ENCODE peak calls at places on chromosomes 16 and 17, in six cellular contexts. Z, R, T, W, S and Y are unnamed samples.

GRCh38 chr17:237406-237955 is 56.0 kb upstream of the DOC2B start:
- DNase-seq in Z (no peak), R (peak), T (no peak), W (no peak), S (no peak), Y (no peak)

GRCh38 chr17:30263552-30264333 is 28.0 kb downstream of the BLMH start:
- DNase-seq in Z (peak), R (no peak), T (no peak), W (no peak), S (peak), Y (peak)

GRCh38 chr16:24018485-24018884 is 182.7 kb downstream of the PRKCB start:
- DNase-seq in Z (no peak), R (peak), T (no peak), W (no peak), S (no peak), Y (no peak)

GRCh38 chr16:19338335-19338734 is 52.8 kb downstream of the CLEC19A start:
- DNase-seq in Z (no peak), R (no peak), T (no peak), W (no peak), S (no peak), Y (no peak)

GRCh38 chr16:29903579-29903978 is 3.3 kb downstream of the ASPHD1 start:
- DNase-seq in Z (no peak), R (no peak), T (no peak), W (no peak), S (no peak), Y (no peak)

GRCh38 chr16:10729649-10730048 is 14.0 kb upstream of the NUBP1 start:
- DNase-seq in Z (peak), R (peak), T (no peak), W (no peak), S (peak), Y (peak)

GRCh38 chr17:76968707-76969597 is 100.7 kb downstream of the MGAT5B start:
- DNase-seq in Z (peak), R (no peak), T (no peak), W (peak), S (peak), Y (peak)

GRCh38 chr16:15907863-15908478 is 19.6 kb upstream of the CEP20 start:
- DNase-seq in Z (peak), R (no peak), T (no peak), W (peak), S (no peak), Y (peak)

GRCh38 chr16:12529582-12529981 is 274.1 kb downstream of the CPPED1 start:
- DNase-seq in Z (no peak), R (no peak), T (no peak), W (no peak), S (no peak), Y (no peak)

GRCh38 chr17:11852911-11853310 is 144.4 kb downstream of the ZNF18 start:
- DNase-seq in Z (no peak), R (no peak), T (no peak), W (no peak), S (no peak), Y (no peak)

GRCh38 chr17:20226814-20227482 is 217.8 kb downstream of the SPECC1 start:
- DNase-seq in Z (peak), R (peak), T (peak), W (peak), S (peak), Y (peak)

GRCh38 chr16:87963400-87963799 is 12.2 kb downstream of the BANP start:
- DNase-seq in Z (peak), R (no peak), T (no peak), W (no peak), S (peak), Y (peak)

GRCh38 chr17:48804936-48805411 is 12.1 kb downstream of the TTLL6 start:
- DNase-seq in Z (peak), R (peak), T (peak), W (peak), S (peak), Y (peak)

GRCh38 chr16:89450537-89450936 is 39.8 kb downstream of the ANKRD11 start:
- DNase-seq in Z (no peak), R (no peak), T (no peak), W (no peak), S (no peak), Y (no peak)

GRCh38 chr16:87952751-87953150 is 1.5 kb downstream of the BANP start:
- DNase-seq in Z (no peak), R (no peak), T (no peak), W (no peak), S (no peak), Y (no peak)

GRCh38 chr17:49490271-49490670 is 4.8 kb upstream of the NGFR start:
- DNase-seq in Z (no peak), R (no peak), T (no peak), W (no peak), S (no peak), Y (no peak)

GRCh38 chr17:80992077-80992947 is 671 bp downstream of the CHMP6 start:
- DNase-seq in Z (no peak), R (peak), T (no peak), W (no peak), S (no peak), Y (no peak)

GRCh38 chr17:74414510-74414909 is 17.4 kb upstream of the GPRC5C start:
- DNase-seq in Z (no peak), R (no peak), T (no peak), W (peak), S (no peak), Y (no peak)

GRCh38 chr16:88524274-88524972 is 45.8 kb upstream of the ZC3H18 start:
- DNase-seq in Z (no peak), R (no peak), T (no peak), W (no peak), S (no peak), Y (no peak)

GRCh38 chr17:78351449-78352006 is 8.3 kb downstream of the SOCS3 start:
- DNase-seq in Z (peak), R (peak), T (peak), W (no peak), S (peak), Y (peak)

GRCh38 chr16:10984509-10984908 is 40.1 kb downstream of the CLEC16A start:
- DNase-seq in Z (peak), R (no peak), T (no peak), W (no peak), S (peak), Y (peak)

GRCh38 chr17:72561680-72562079 is 440.9 kb downstream of the SOX9 start:
- DNase-seq in Z (no peak), R (no peak), T (no peak), W (no peak), S (no peak), Y (no peak)

GRCh38 chr17:82229686-82230626 is 1.1 kb downstream of the SLC16A3 start:
- DNase-seq in Z (no peak), R (peak), T (peak), W (no peak), S (no peak), Y (no peak)

GRCh38 chr16:20675488-20676267 is 21.8 kb downstream of the ACSM1 start:
- DNase-seq in Z (no peak), R (no peak), T (peak), W (no peak), S (peak), Y (peak)
- H3K4me3 ChIP-seq in Z (no peak), R (peak), T (peak), W (no peak), S (peak), Y (no peak)

GRCh38 chr16:2778692-2778958 is 1.5 kb upstream of the ELOB start:
- DNase-seq in Z (no peak), R (no peak), T (no peak), W (no peak), S (no peak), Y (no peak)
- H3K4me3 ChIP-seq in Z (no peak), R (no peak), T (peak), W (peak), S (peak), Y (no peak)

DNA sequence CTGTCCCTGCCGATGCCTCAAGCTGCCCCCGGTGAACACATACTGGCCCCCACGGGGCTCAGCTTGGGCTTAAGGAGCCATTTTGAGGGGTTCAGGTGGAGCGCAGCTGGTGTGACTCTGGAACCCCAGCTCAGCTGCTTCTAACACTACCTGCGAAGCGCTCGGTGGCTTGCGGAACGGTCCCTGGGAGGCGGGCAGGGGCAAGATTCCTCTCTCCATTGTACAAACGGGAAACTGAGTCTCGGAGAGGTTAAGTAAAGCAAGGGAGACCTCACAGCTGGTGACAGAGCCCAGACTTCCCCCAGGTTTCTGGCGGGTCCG is 11.8 kb downstream of the GALK1 start:
- DNase-seq in Z (no peak), R (no peak), T (no peak), W (no peak), S (no peak), Y (no peak)
- H3K4me3 ChIP-seq in Z (peak), R (no peak), T (peak), W (peak), S (peak), Y (peak)

DNA sequence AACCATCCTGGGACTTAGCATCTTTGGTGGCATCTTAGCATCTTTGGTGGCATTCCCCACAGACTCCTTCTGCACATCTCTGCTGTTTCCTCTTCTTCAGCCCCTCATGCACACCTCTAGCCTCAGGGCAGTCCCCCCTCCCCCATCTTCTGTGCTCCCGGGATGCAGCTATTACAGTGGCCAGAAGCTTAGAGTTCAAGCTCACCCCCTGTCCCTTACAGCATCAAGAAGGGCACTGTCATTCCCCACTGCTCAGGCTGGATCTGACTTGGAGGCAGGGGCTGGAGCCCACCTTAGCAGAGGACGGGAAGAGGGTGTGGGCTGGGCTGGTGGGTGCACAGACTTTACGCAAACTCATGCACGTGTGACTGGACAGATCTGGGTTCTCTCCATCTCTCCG is 650 bp downstream of the EPN3 start:
- DNase-seq in Z (no peak), R (no peak), T (no peak), W (no peak), S (no peak), Y (no peak)
- H3K4me3 ChIP-seq in Z (no peak), R (peak), T (no peak), W (no peak), S (no peak), Y (no peak)

GRCh38 chr17:2266865-2267228 is 36.7 kb downstream of the SMG6 start:
- DNase-seq in Z (no peak), R (no peak), T (no peak), W (no peak), S (no peak), Y (no peak)
- H3K4me3 ChIP-seq in Z (no peak), R (no peak), T (no peak), W (no peak), S (no peak), Y (no peak)

GRCh38 chr17:2400877-2401425 is at the start of gene MNT:
- DNase-seq in Z (peak), R (peak), T (peak), W (peak), S (no peak), Y (peak)

GRCh38 chr17:2402517-2402916 is 1.7 kb upstream of the MNT start:
- DNase-seq in Z (no peak), R (peak), T (peak), W (no peak), S (no peak), Y (no peak)

GRCh38 chr17:2405247-2405926 is 4.5 kb upstream of the MNT start:
- DNase-seq in Z (peak), R (peak), T (no peak), W (no peak), S (peak), Y (peak)

GRCh38 chr17:2401426-2402221 is 764 bp upstream of the MNT start:
- DNase-seq in Z (peak), R (peak), T (peak), W (peak), S (peak), Y (peak)

GRCh38 chr17:2403044-2403443 is 2.2 kb upstream of the MNT start:
- DNase-seq in Z (no peak), R (no peak), T (no peak), W (no peak), S (no peak), Y (no peak)
- H3K4me3 ChIP-seq in Z (no peak), R (no peak), T (peak), W (no peak), S (no peak), Y (no peak)